ENCODE peak calls at places on chromosomes 1 and 21, in ten cellular contexts. One of them, this sample, is unnamed.

GRCh38 chr1:43452789-43453441 is 816 bp downstream of the HYI start:
- DNase-seq in AG10803: peak; percentile 83
- DNase-seq in BJ: no peak
- DNase-seq in H1: no peak
- DNase-seq in GM12878: no peak
- DNase-seq in CD8-positive, alpha-beta T cell: no peak
- DNase-seq in A549: no peak
- DNase-seq in left ventricle myocardium inferior: no peak
- DNase-seq in astrocyte of the spinal cord: peak; percentile 51
- DNase-seq in fibroblast of lung: peak; percentile 71
- DNase-seq in this sample: peak; percentile 59

GRCh38 chr1:16122916-16123315 is 33.0 kb downstream of the EPHA2 start:
- DNase-seq in CD8-positive, alpha-beta T cell: peak; percentile 32
- DNase-seq in H1: no peak
- DNase-seq in BJ: peak; percentile 41
- DNase-seq in GM12878: peak; percentile 20
- DNase-seq in astrocyte of the spinal cord: peak; percentile 76
- DNase-seq in AG10803: peak; percentile 94
- DNase-seq in fibroblast of lung: peak; percentile 97
- DNase-seq in A549: no peak
- DNase-seq in left ventricle myocardium inferior: no peak
- DNase-seq in this sample: peak; percentile 95

GRCh38 chr1:24130385-24130784 is 12.6 kb downstream of the IL22RA1 start:
- DNase-seq in left ventricle myocardium inferior: no peak
- DNase-seq in fibroblast of lung: no peak
- DNase-seq in astrocyte of the spinal cord: no peak
- DNase-seq in AG10803: no peak
- DNase-seq in H1: no peak
- DNase-seq in GM12878: no peak
- DNase-seq in CD8-positive, alpha-beta T cell: no peak
- DNase-seq in A549: no peak
- DNase-seq in BJ: no peak
- DNase-seq in this sample: no peak

GRCh38 chr1:223748405-223748772 is 36.0 kb downstream of the CAPN2 start:
- DNase-seq in left ventricle myocardium inferior: no peak
- DNase-seq in fibroblast of lung: peak; percentile 62
- DNase-seq in CD8-positive, alpha-beta T cell: no peak
- DNase-seq in BJ: no peak
- DNase-seq in AG10803: peak; percentile 38
- DNase-seq in astrocyte of the spinal cord: peak; percentile 49
- DNase-seq in A549: no peak
- DNase-seq in H1: no peak
- DNase-seq in GM12878: no peak
- DNase-seq in this sample: peak; percentile 74

GRCh38 chr1:52659356-52659755 is 26.4 kb downstream of the SHISAL2A start:
- DNase-seq in AG10803: no peak
- DNase-seq in CD8-positive, alpha-beta T cell: no peak
- DNase-seq in H1: no peak
- DNase-seq in BJ: no peak
- DNase-seq in left ventricle myocardium inferior: no peak
- DNase-seq in astrocyte of the spinal cord: no peak
- DNase-seq in A549: no peak
- DNase-seq in fibroblast of lung: peak; percentile 9
- DNase-seq in GM12878: peak; percentile 38
- DNase-seq in this sample: no peak

GRCh38 chr1:168261390-168261789 is 19.3 kb upstream of the TBX19 start:
- DNase-seq in GM12878: no peak
- DNase-seq in astrocyte of the spinal cord: peak; percentile 53
- DNase-seq in CD8-positive, alpha-beta T cell: no peak
- DNase-seq in AG10803: peak; percentile 79
- DNase-seq in A549: no peak
- DNase-seq in H1: no peak
- DNase-seq in left ventricle myocardium inferior: no peak
- DNase-seq in BJ: peak; percentile 65
- DNase-seq in fibroblast of lung: peak; percentile 81
- DNase-seq in this sample: peak; percentile 39

GRCh38 chr1:200323856-200324400 is 85.9 kb downstream of the ZNF281 start:
- DNase-seq in A549: no peak
- DNase-seq in BJ: no peak
- DNase-seq in AG10803: peak; percentile 83
- DNase-seq in CD8-positive, alpha-beta T cell: no peak
- DNase-seq in astrocyte of the spinal cord: no peak
- DNase-seq in left ventricle myocardium inferior: no peak
- DNase-seq in H1: no peak
- DNase-seq in GM12878: no peak
- DNase-seq in fibroblast of lung: peak; percentile 66
- DNase-seq in this sample: peak; percentile 60

GRCh38 chr1:21447311-21447710 is 7.4 kb downstream of the NBPF3 start:
- DNase-seq in A549: no peak
- DNase-seq in BJ: no peak
- DNase-seq in left ventricle myocardium inferior: no peak
- DNase-seq in fibroblast of lung: no peak
- DNase-seq in AG10803: no peak
- DNase-seq in GM12878: no peak
- DNase-seq in astrocyte of the spinal cord: no peak
- DNase-seq in CD8-positive, alpha-beta T cell: no peak
- DNase-seq in H1: no peak
- DNase-seq in this sample: peak; percentile 64

GRCh38 chr1:212529211-212529731 is 79.3 kb upstream of the ATF3 start:
- DNase-seq in fibroblast of lung: peak; percentile 58
- DNase-seq in astrocyte of the spinal cord: peak; percentile 51
- DNase-seq in GM12878: no peak
- DNase-seq in left ventricle myocardium inferior: no peak
- DNase-seq in AG10803: peak; percentile 62
- DNase-seq in CD8-positive, alpha-beta T cell: no peak
- DNase-seq in BJ: no peak
- DNase-seq in A549: no peak
- DNase-seq in H1: no peak
- DNase-seq in this sample: peak; percentile 69

GRCh38 chr1:2135425-2135824 is 59.1 kb downstream of the FAAP20 start:
- DNase-seq in AG10803: peak; percentile 79
- DNase-seq in left ventricle myocardium inferior: peak; percentile 77
- DNase-seq in GM12878: no peak
- DNase-seq in A549: no peak
- DNase-seq in BJ: peak; percentile 77
- DNase-seq in H1: no peak
- DNase-seq in CD8-positive, alpha-beta T cell: no peak
- DNase-seq in astrocyte of the spinal cord: peak; percentile 86
- DNase-seq in fibroblast of lung: peak; percentile 81
- DNase-seq in this sample: peak; percentile 90

GRCh38 chr1:241507189-241507820 is 12.2 kb downstream of the FH start:
- DNase-seq in BJ: no peak
- DNase-seq in H1: no peak
- DNase-seq in GM12878: no peak
- DNase-seq in A549: no peak
- DNase-seq in fibroblast of lung: peak; percentile 14
- DNase-seq in AG10803: peak; percentile 57
- DNase-seq in astrocyte of the spinal cord: no peak
- DNase-seq in CD8-positive, alpha-beta T cell: no peak
- DNase-seq in left ventricle myocardium inferior: no peak
- DNase-seq in this sample: peak; percentile 47

GRCh38 chr1:225440380-225440957 is 12.6 kb upstream of the LBR start:
- DNase-seq in left ventricle myocardium inferior: no peak
- DNase-seq in fibroblast of lung: no peak
- DNase-seq in GM12878: no peak
- DNase-seq in H1: no peak
- DNase-seq in BJ: no peak
- DNase-seq in astrocyte of the spinal cord: no peak
- DNase-seq in AG10803: no peak
- DNase-seq in CD8-positive, alpha-beta T cell: no peak
- DNase-seq in A549: no peak
- DNase-seq in this sample: no peak

GRCh38 chr1:225435487-225435886 is 7.6 kb upstream of the LBR start:
- DNase-seq in fibroblast of lung: no peak
- DNase-seq in BJ: no peak
- DNase-seq in left ventricle myocardium inferior: no peak
- DNase-seq in astrocyte of the spinal cord: no peak
- DNase-seq in H1: no peak
- DNase-seq in GM12878: no peak
- DNase-seq in A549: no peak
- DNase-seq in CD8-positive, alpha-beta T cell: no peak
- DNase-seq in AG10803: no peak
- DNase-seq in this sample: no peak

GRCh38 chr1:225441314-225442119 is 13.7 kb upstream of the LBR start:
- DNase-seq in BJ: no peak
- DNase-seq in fibroblast of lung: no peak
- DNase-seq in AG10803: no peak
- DNase-seq in astrocyte of the spinal cord: no peak
- DNase-seq in left ventricle myocardium inferior: no peak
- DNase-seq in CD8-positive, alpha-beta T cell: no peak
- DNase-seq in GM12878: no peak
- DNase-seq in H1: no peak
- DNase-seq in A549: no peak
- DNase-seq in this sample: peak; percentile 45

GRCh38 chr1:225435957-225436392 is 8.1 kb upstream of the LBR start:
- DNase-seq in AG10803: no peak
- DNase-seq in BJ: no peak
- DNase-seq in H1: no peak
- DNase-seq in GM12878: no peak
- DNase-seq in fibroblast of lung: no peak
- DNase-seq in A549: no peak
- DNase-seq in astrocyte of the spinal cord: no peak
- DNase-seq in left ventricle myocardium inferior: no peak
- DNase-seq in CD8-positive, alpha-beta T cell: no peak
- DNase-seq in this sample: no peak

DNA sequence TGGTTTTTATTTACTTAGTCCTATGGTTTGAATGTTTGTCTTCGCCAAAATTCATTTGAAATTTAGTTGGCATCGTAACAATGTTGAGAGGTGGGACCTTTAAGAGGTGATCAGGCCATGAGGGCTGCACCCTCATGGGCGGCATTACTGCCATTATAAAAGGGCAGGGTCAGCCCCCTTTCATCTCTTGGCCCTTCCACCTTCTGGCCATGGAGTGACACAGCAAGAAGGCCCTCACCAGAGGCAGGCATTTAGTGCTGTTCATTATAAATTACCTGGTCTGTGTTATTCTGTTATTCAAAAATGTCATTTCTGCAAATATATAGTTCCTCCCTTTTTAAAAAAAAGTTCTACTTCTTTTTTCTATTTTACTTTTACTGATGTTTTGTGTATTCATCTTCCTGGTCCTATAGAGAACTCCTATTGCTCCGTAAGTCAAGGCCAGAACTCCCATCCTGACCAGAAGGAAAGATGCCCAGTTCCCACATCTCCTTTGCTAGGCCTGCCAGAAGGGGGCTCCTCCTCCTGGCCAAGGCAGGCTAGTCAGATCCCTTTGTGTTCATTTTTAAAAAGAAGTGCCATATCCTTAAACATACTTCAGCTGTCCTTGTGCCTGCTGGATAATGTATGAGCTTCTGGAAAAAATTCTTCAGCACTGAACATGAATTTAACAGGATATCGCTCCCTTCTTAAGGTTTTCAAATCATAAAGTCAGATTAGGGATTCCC is 10.0 kb upstream of the LBR start:
- DNase-seq in AG10803: no peak
- DNase-seq in fibroblast of lung: peak; percentile 42
- DNase-seq in CD8-positive, alpha-beta T cell: no peak
- DNase-seq in A549: no peak
- DNase-seq in left ventricle myocardium inferior: no peak
- DNase-seq in BJ: no peak
- DNase-seq in astrocyte of the spinal cord: peak; percentile 38
- DNase-seq in H1: no peak
- DNase-seq in GM12878: no peak
- DNase-seq in this sample: peak; percentile 60
- TF ChIP-seq CTCF in AG10803: peak; percentile 50
- TF ChIP-seq CTCF in fibroblast of lung: peak; percentile 72
- TF ChIP-seq CTCF in CD8-positive, alpha-beta T cell: no peak
- TF ChIP-seq CTCF in A549: peak; percentile 39
- TF ChIP-seq CTCF in left ventricle myocardium inferior: peak; percentile 44
- TF ChIP-seq CTCF in BJ: peak; percentile 58
- TF ChIP-seq CTCF in astrocyte of the spinal cord: peak; percentile 73
- TF ChIP-seq CTCF in H1: peak; percentile 67
- TF ChIP-seq CTCF in GM12878: peak; percentile 28
- TF ChIP-seq CTCF in this sample: peak; percentile 83

GRCh38 chr21:41410361-41410760 is 15.7 kb upstream of the MX1 start:
- DNase-seq in astrocyte of the spinal cord: no peak
- DNase-seq in GM12878: no peak
- DNase-seq in CD8-positive, alpha-beta T cell: no peak
- DNase-seq in left ventricle myocardium inferior: no peak
- DNase-seq in A549: no peak
- DNase-seq in fibroblast of lung: peak; percentile 6
- DNase-seq in AG10803: no peak
- DNase-seq in BJ: no peak
- DNase-seq in H1: no peak
- DNase-seq in this sample: no peak
- H3K4me3 ChIP-seq in astrocyte of the spinal cord: no peak overlapping the region
- H3K4me3 ChIP-seq in GM12878: no peak overlapping the region
- H3K4me3 ChIP-seq in CD8-positive, alpha-beta T cell: no peak overlapping the region
- H3K4me3 ChIP-seq in left ventricle myocardium inferior: no peak overlapping the region
- H3K4me3 ChIP-seq in A549: no peak overlapping the region
- H3K4me3 ChIP-seq in fibroblast of lung: no peak overlapping the region
- H3K4me3 ChIP-seq in AG10803: no peak overlapping the region
- H3K4me3 ChIP-seq in BJ: no peak overlapping the region
- H3K4me3 ChIP-seq in H1: no peak overlapping the region
- H3K4me3 ChIP-seq in this sample: no peak overlapping the region

DNA sequence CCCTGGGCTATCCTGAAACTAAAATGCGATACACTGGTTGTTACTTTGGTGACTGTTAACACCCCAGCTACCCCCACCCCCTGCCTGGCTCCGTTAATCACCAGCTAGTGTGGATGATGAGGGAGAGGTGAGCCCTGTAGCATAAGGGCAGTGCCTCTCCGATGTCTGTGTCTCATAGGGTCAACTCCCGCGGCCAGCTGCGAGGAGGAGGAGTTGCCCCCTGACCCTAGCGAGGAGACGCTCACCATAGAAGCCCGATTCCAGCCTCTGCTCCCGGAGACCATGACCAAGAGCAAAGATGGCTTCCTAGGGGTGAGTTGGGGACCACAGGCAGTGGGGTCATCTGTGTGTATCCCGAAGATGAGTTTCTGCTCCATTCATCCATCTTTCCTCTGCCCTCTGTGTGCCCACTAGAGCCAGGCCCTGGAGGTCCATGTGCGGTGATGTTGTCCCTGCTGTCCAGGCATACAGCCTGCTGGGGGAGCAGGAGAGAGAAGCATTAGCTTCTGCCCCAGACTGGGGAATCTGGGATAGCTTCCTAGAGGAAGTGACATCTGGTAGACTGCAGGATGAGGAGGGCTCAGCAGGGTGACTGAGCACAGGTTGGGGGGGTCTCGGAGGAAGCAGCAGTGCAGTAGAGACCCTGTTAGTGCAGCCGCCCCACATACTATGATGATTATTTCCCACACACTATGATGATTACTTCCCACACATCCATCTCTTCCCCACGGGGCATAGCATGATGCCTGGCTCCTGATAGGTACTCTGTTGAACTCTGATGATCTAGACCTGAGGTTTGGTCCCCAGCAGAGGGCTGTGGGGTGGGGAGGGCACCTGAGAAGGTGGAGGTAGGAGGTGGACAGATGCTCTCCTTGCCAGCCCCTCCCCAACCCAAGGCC is 5.2 kb downstream of the SELENON start:
- DNase-seq in fibroblast of lung: no peak
- DNase-seq in GM12878: no peak
- DNase-seq in AG10803: no peak
- DNase-seq in CD8-positive, alpha-beta T cell: no peak
- DNase-seq in left ventricle myocardium inferior: no peak
- DNase-seq in H1: no peak
- DNase-seq in astrocyte of the spinal cord: no peak
- DNase-seq in A549: no peak
- DNase-seq in BJ: no peak
- DNase-seq in this sample: no peak
- TF ChIP-seq CTCF in fibroblast of lung: no peak
- TF ChIP-seq CTCF in GM12878: no peak
- TF ChIP-seq CTCF in AG10803: no peak
- TF ChIP-seq CTCF in CD8-positive, alpha-beta T cell: no peak
- TF ChIP-seq CTCF in left ventricle myocardium inferior: no peak
- TF ChIP-seq CTCF in H1: no peak
- TF ChIP-seq CTCF in astrocyte of the spinal cord: no peak
- TF ChIP-seq CTCF in A549: no peak
- TF ChIP-seq CTCF in BJ: no peak
- TF ChIP-seq CTCF in this sample: peak; percentile 16

GRCh38 chr1:155970531-155971167 is 7.7 kb downstream of the ARHGEF2 start:
- DNase-seq in A549: no peak
- DNase-seq in fibroblast of lung: peak; percentile 82
- DNase-seq in BJ: no peak
- DNase-seq in H1: no peak
- DNase-seq in AG10803: peak; percentile 73
- DNase-seq in CD8-positive, alpha-beta T cell: no peak
- DNase-seq in astrocyte of the spinal cord: peak; percentile 75
- DNase-seq in left ventricle myocardium inferior: peak; percentile 66
- DNase-seq in GM12878: no peak
- DNase-seq in this sample: peak; percentile 80
- H3K4me3 ChIP-seq in A549: no peak overlapping the region
- H3K4me3 ChIP-seq in fibroblast of lung: peak overlapping the region; percentile 37
- H3K4me3 ChIP-seq in BJ: no peak overlapping the region
- H3K4me3 ChIP-seq in H1: no peak overlapping the region
- H3K4me3 ChIP-seq in AG10803: peak overlapping the region; percentile 7
- H3K4me3 ChIP-seq in CD8-positive, alpha-beta T cell: no peak overlapping the region
- H3K4me3 ChIP-seq in astrocyte of the spinal cord: no peak overlapping the region
- H3K4me3 ChIP-seq in left ventricle myocardium inferior: peak overlapping the region; percentile 24
- H3K4me3 ChIP-seq in GM12878: peak overlapping the region; percentile 70
- H3K4me3 ChIP-seq in this sample: no peak overlapping the region